ENCODE peak calls at places on chromosomes 12 and 14, in seven cellular contexts. Y, N, T, O, J, I and Z are unnamed samples.

GRCh38 chr12:4954632-4955354 is 45.1 kb downstream of the KCNA1 start:
- DNase-seq in Y (no peak), N (no peak), T (no peak), O (no peak), J (no peak), I (no peak), Z (no peak)

GRCh38 chr12:34393086-34393820 is 371.0 kb downstream of the ALG10 start:
- DNase-seq in Y (peak; percentile 7), N (no peak), T (no peak), O (no peak), J (no peak), I (peak; percentile 29), Z (no peak)

GRCh38 chr14:54275997-54276396 is 120.8 kb upstream of the CDKN3 start:
- DNase-seq in Y (no peak), N (no peak), T (no peak), O (no peak), J (no peak), I (no peak), Z (no peak)

GRCh38 chr12:111687255-111687654 is 1.4 kb downstream of the ACAD10 start:
- DNase-seq in Y (no peak), N (no peak), T (peak; percentile 19), O (no peak), J (no peak), I (no peak), Z (no peak)

GRCh38 chr14:34257505-34257904 is 204.5 kb downstream of the SPTSSA start:
- DNase-seq in Y (no peak), N (no peak), T (no peak), O (no peak), J (no peak), I (no peak), Z (no peak)

GRCh38 chr12:11705010-11705409 is 55.5 kb downstream of the ETV6 start:
- DNase-seq in Y (no peak), N (no peak), T (no peak), O (no peak), J (no peak), I (no peak), Z (no peak)

GRCh38 chr12:25591132-25591531 is 38.0 kb upstream of the LMNTD1 start:
- DNase-seq in Y (no peak), N (no peak), T (no peak), O (no peak), J (no peak), I (no peak), Z (no peak)

GRCh38 chr14:100416921-100417451 is 93.8 kb downstream of the SLC25A47 start:
- DNase-seq in Y (no peak), N (no peak), T (no peak), O (no peak), J (no peak), I (no peak), Z (no peak)

GRCh38 chr12:54126696-54127537 is 61.9 kb downstream of the SMUG1 start:
- DNase-seq in Y (peak; percentile 76), N (no peak), T (peak; percentile 78), O (no peak), J (peak; percentile 48), I (peak; percentile 50), Z (no peak)

GRCh38 chr12:59142175-59142574 is 221.9 kb upstream of the LRIG3 start:
- DNase-seq in Y (no peak), N (no peak), T (no peak), O (no peak), J (no peak), I (no peak), Z (no peak)

GRCh38 chr14:99779751-99780150 is 13.5 kb upstream of the EML1 start:
- DNase-seq in Y (no peak), N (no peak), T (no peak), O (no peak), J (no peak), I (peak; percentile 2), Z (no peak)

GRCh38 chr12:25130741-25131188 is 64.2 kb downstream of the DNAI7 start:
- DNase-seq in Y (no peak), N (no peak), T (peak; percentile 12), O (no peak), J (peak; percentile 55), I (no peak), Z (no peak)

GRCh38 chr14:31435276-31435675 is 14.9 kb upstream of the HEATR5A start:
- DNase-seq in Y (no peak), N (no peak), T (no peak), O (no peak), J (no peak), I (no peak), Z (no peak)

GRCh38 chr12:104337030-104337558 is 33.6 kb downstream of the EID3 start:
- DNase-seq in Y (no peak), N (no peak), T (no peak), O (no peak), J (no peak), I (no peak), Z (no peak)

GRCh38 chr12:85058339-85058738 is 22.2 kb downstream of the LRRIQ1 start:
- DNase-seq in Y (no peak), N (no peak), T (no peak), O (no peak), J (no peak), I (no peak), Z (no peak)

GRCh38 chr12:7884687-7885086 is 12.0 kb upstream of the SLC2A14 start:
- DNase-seq in Y (no peak), N (no peak), T (no peak), O (no peak), J (no peak), I (no peak), Z (no peak)

GRCh38 chr12:46783881-46784280 is 41.9 kb downstream of the SLC38A4 start:
- DNase-seq in Y (no peak), N (no peak), T (no peak), O (no peak), J (no peak), I (no peak), Z (no peak)

GRCh38 chr12:106736051-106736957 is 38.2 kb upstream of the RIC8B start:
- DNase-seq in Y (no peak), N (no peak), T (no peak), O (no peak), J (no peak), I (no peak), Z (no peak)

GRCh38 chr12:6110006-6110405 is 14.5 kb downstream of the VWF start:
- DNase-seq in Y (no peak), N (no peak), T (no peak), O (no peak), J (no peak), I (no peak), Z (no peak)

GRCh38 chr12:120110550-120111501 is 5.7 kb downstream of the RAB35 start:
- DNase-seq in Y (peak; percentile 68), N (peak; percentile 18), T (no peak), O (peak; percentile 33), J (peak; percentile 72), I (peak; percentile 55), Z (peak; percentile 46)

GRCh38 chr12:116266220-116266619 is 11.3 kb downstream of the MED13L start:
- DNase-seq in Y (no peak), N (no peak), T (peak; percentile 36), O (no peak), J (no peak), I (no peak), Z (no peak)

GRCh38 chr14:104224516-104225281 is 86.3 kb downstream of the KIF26A start:
- DNase-seq in Y (peak; percentile 28), N (peak; percentile 17), T (peak; percentile 69), O (no peak), J (no peak), I (no peak), Z (no peak)

GRCh38 chr12:79934309-79935020 is 432 bp downstream of the PPP1R12A start:
- DNase-seq in Y (no peak), N (peak; percentile 30), T (peak; percentile 28), O (peak; percentile 22), J (peak; percentile 39), I (no peak), Z (peak; percentile 74)

GRCh38 chr12:27711312-27711682 is 665 bp downstream of the MRPS35 start:
- DNase-seq in Y (no peak), N (no peak), T (peak; percentile 7), O (no peak), J (peak; percentile 31), I (no peak), Z (no peak)

GRCh38 chr12:646303-647038 is 16.8 kb downstream of the NINJ2 start:
- DNase-seq in Y (peak; percentile 66), N (no peak), T (no peak), O (no peak), J (no peak), I (peak; percentile 94), Z (no peak)